ENCODE peak calls at places on chromosomes 2 and 18, in eight cellular contexts. E, W, I, T, C, J, O and U are unnamed samples.

GRCh38 chr2:191555092-191555742 is 122.7 kb upstream of the NABP1 start:
- DNase-seq in C (peak), J (peak), E (peak), T (peak), W (peak), I (peak), O (peak), U (peak)

GRCh38 chr2:13193900-13194299 is 477.2 kb downstream of the TRIB2 start:
- DNase-seq in W (no peak), T (peak), E (no peak), C (peak), O (no peak), I (no peak), J (no peak), U (peak)

GRCh38 chr18:79512461-79513380 is 117.0 kb downstream of the NFATC1 start:
- DNase-seq in O (peak), E (no peak), T (no peak), W (peak), C (no peak), I (peak), J (no peak), U (no peak)

GRCh38 chr2:85393836-85394235 is 16.3 kb downstream of the CAPG start:
- DNase-seq in W (no peak), E (peak), T (peak), I (no peak), O (no peak), C (no peak), J (no peak), U (peak)

GRCh38 chr18:49051323-49051967 is 100.7 kb upstream of the SMAD7 start:
- DNase-seq in I (no peak), T (no peak), E (no peak), W (no peak), J (no peak), O (no peak), C (no peak), U (no peak)

GRCh38 chr2:86439879-86440630 is 1.1 kb upstream of the KDM3A start:
- DNase-seq in C (no peak), I (no peak), O (no peak), T (no peak), W (no peak), E (no peak), J (no peak), U (no peak)

GRCh38 chr18:58307441-58307840 is 263.4 kb downstream of the NEDD4L start:
- DNase-seq in C (no peak), W (no peak), T (no peak), I (no peak), J (no peak), E (no peak), O (no peak), U (no peak)

GRCh38 chr2:77008925-77009706 is 513.1 kb downstream of the LRRTM4 start:
- DNase-seq in W (no peak), O (no peak), E (no peak), T (peak), C (peak), I (no peak), J (no peak), U (peak)

GRCh38 chr2:195657634-195658540 is 861 bp downstream of the SLC39A10 start:
- DNase-seq in O (peak), I (peak), E (peak), T (peak), J (peak), C (peak), W (peak), U (peak)

GRCh38 chr2:174490032-174490431 is 3.2 kb upstream of the GPR155 start:
- DNase-seq in J (no peak), E (no peak), T (no peak), I (no peak), W (no peak), C (no peak), O (no peak), U (no peak)

GRCh38 chr2:68319397-68320117 is at the start of gene CNRIP1:
- DNase-seq in C (no peak), J (no peak), I (peak), E (peak), O (peak), T (peak), W (peak), U (peak)

GRCh38 chr2:112020561-112020960 is 34.5 kb upstream of the TMEM87B start:
- DNase-seq in I (no peak), J (no peak), O (no peak), T (no peak), E (no peak), W (no peak), C (no peak), U (no peak)

GRCh38 chr2:65576861-65577601 is 144.6 kb upstream of the SPRED2 start:
- DNase-seq in E (peak), T (peak), W (peak), J (no peak), O (no peak), C (peak), I (no peak), U (peak)

GRCh38 chr2:241892299-241893137 is 23.0 kb downstream of the RTP5 start:
- DNase-seq in J (no peak), C (no peak), T (peak), O (no peak), W (no peak), I (no peak), E (peak), U (no peak)

GRCh38 chr2:170665743-170666142 is 49.4 kb upstream of the SP5 start:
- DNase-seq in W (no peak), I (no peak), J (no peak), C (no peak), O (no peak), E (no peak), T (no peak), U (no peak)

GRCh38 chr2:43070676-43071491 is 155.5 kb downstream of the ZFP36L2 start:
- DNase-seq in O (no peak), C (no peak), T (peak), W (no peak), E (peak), I (peak), J (no peak), U (no peak)

GRCh38 chr2:44938287-44939073 is 3.0 kb upstream of the SIX3 start:
- DNase-seq in I (no peak), T (no peak), O (no peak), E (no peak), C (no peak), W (no peak), J (no peak), U (no peak)

GRCh38 chr2:28390241-28390856 is 2.3 kb upstream of the FOSL2 start:
- DNase-seq in O (peak), J (peak), T (peak), W (peak), E (peak), I (peak), C (peak), U (peak)

GRCh38 chr2:181352158-181352557 is 105.0 kb upstream of the ITGA4 start:
- DNase-seq in O (no peak), C (no peak), J (no peak), E (no peak), W (no peak), I (no peak), T (no peak), U (no peak)

GRCh38 chr2:223328578-223328977 is 273.6 kb downstream of the SCG2 start:
- DNase-seq in C (no peak), O (no peak), J (no peak), W (no peak), E (no peak), I (no peak), T (no peak), U (no peak)

GRCh38 chr2:136796339-136796738 is 31.0 kb downstream of the THSD7B start:
- DNase-seq in O (no peak), T (no peak), I (no peak), C (no peak), E (no peak), W (no peak), J (no peak), U (no peak)
- TF ChIP-seq CTCF in O (no peak), T (no peak), I (no peak), C (no peak), E (no peak), W (peak), J (no peak), U (no peak)

GRCh38 chr18:13137041-13137938 is 81.3 kb upstream of the LDLRAD4 start:
- DNase-seq in I (peak), C (no peak), J (no peak), T (no peak), E (no peak), O (peak), W (no peak), U (no peak)
- TF ChIP-seq CTCF in I (no peak), C (no peak), J (no peak), T (no peak), E (no peak), O (no peak), W (no peak), U (no peak)

DNA sequence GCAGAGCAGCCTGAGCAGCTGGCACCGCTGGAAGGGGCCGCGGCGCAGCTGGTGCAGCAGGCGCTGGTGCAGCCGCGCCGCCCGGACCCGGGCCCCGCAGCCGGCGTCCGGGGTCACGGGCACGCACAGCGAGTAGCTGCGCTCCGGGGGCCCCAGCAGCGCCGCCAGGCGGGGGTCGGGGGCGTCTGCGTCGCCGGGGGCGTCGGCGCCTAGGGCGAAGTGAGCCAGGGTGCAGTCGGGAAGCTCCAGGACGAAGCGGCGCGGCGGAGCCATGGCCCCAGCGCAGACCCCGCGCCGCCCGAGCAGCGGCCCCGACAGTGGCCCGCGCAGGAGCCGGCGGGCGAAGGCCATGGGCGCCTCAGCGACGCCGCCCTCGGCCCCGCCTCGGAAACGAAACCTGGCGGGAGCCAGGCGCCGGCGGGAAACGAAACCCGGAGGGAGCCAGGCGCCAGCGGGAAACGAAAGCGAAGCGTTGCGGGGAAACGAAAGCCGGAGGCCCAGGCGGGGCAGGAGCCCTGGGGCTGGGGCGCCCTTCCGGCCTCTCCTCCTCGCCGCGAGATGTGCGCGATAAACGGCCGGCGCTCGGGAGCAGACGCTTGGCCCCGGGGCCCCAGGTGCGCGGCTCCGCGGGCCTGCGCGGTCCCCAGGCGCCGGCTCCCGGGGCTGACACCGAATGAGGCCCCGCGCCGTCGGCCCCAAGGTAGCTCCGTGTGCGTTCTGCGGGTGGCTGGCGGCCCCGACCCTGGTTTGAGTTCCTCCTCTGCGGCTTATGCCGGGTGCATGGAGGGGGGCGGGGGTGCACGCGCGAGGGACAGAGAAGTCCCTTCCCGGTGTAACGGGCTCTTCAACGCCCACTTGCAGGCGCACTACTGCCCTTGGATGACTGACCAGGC is at the start of gene CMPK2:
- DNase-seq in T (peak), W (peak), O (peak), J (peak), C (no peak), I (peak), E (no peak), U (peak)
- TF ChIP-seq CTCF in T (no peak), W (peak), O (no peak), J (no peak), C (no peak), I (peak), E (no peak), U (no peak)

GRCh38 chr2:219003267-219003634 is 10.0 kb upstream of the CRYBA2 start:
- DNase-seq in W (no peak), E (no peak), I (no peak), J (no peak), O (no peak), C (no peak), T (no peak), U (no peak)

GRCh38 chr2:219001577-219002394 is 8.6 kb upstream of the CRYBA2 start:
- DNase-seq in T (no peak), I (no peak), J (no peak), O (peak), W (peak), E (no peak), C (peak), U (peak)

GRCh38 chr2:219003979-219004378 is 10.8 kb upstream of the CRYBA2 start:
- DNase-seq in I (no peak), T (no peak), E (no peak), J (no peak), C (no peak), O (no peak), W (no peak), U (no peak)

GRCh38 chr2:219001100-219001576 is 7.9 kb upstream of the CRYBA2 start:
- DNase-seq in C (no peak), I (no peak), J (no peak), W (peak), T (no peak), E (no peak), O (peak), U (no peak)

GRCh38 chr2:219002395-219003266 is 9.4 kb upstream of the CRYBA2 start:
- DNase-seq in J (no peak), C (peak), E (no peak), T (peak), W (peak), I (no peak), O (peak), U (peak)
- TF ChIP-seq CTCF in J (no peak), C (peak), E (peak), T (peak), W (peak), I (peak), O (peak), U (peak)

DNA sequence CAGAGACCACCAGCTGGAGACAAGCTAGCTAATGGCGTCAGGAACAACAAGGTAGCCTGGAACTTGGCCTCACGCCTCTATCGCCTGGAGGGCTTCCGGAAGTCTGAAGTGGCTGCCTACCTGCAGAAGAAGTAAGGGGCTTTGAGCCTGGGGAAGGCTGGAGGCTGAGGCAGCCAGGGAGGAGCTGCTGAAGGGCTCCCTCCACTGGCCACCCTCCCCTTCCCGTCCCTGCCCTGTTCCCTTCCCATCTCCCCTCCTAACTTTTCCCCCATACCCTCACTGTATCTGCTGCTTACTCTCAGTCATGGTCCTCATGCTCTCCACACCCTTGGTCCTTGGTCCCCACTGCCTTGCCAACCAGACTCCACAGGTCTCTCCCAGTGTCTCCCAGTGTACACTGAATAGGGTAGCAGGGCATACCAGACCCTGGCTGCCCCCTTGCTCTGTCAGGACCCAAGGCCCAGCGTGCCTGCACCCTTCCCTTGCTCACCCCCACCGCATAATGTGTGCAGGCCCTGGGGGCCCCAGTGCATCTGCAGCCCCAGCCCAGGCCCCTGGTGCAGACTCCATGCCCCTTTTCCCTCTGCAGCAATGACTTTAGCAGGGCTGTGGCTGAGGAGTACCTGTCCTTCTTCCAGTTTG is 18.8 kb downstream of the PSD4 start:
- DNase-seq in C (no peak), W (no peak), I (no peak), J (no peak), E (no peak), O (no peak), T (no peak), U (no peak)
- TF ChIP-seq CTCF in C (peak), W (no peak), I (no peak), J (no peak), E (no peak), O (no peak), T (no peak), U (no peak)